ENCODE peak calls at places on chromosomes 1 and 21, in eight cellular contexts. One of them, this sample, is unnamed.

GRCh38 chr1:27968692-27969091 is 8.9 kb downstream of the XKR8 start:
- DNase-seq in amniotic stem cell: peak; percentile 77
- DNase-seq in breast epithelium: no peak
- DNase-seq in stimulated activated naive B cell treated with anti-CD40 and anti-IgM and Interleukin-4, amounts not matched to agents 10 μg/mL and 1 μg/mL and 100 μg/mL, for 72 hours: no peak
- DNase-seq in colonic mucosa: peak; percentile 48
- DNase-seq in NCI-H1417: no peak
- DNase-seq in GDM1: no peak
- DNase-seq in neural crest cell: no peak
- DNase-seq in this sample: peak; percentile 64

GRCh38 chr1:26833432-26834405 is 7.2 kb downstream of the ZDHHC18 start:
- DNase-seq in NCI-H1417: no peak
- DNase-seq in neural crest cell: no peak
- DNase-seq in stimulated activated naive B cell treated with anti-CD40 and anti-IgM and Interleukin-4, amounts not matched to agents 10 μg/mL and 1 μg/mL and 100 μg/mL, for 72 hours: peak; percentile 76
- DNase-seq in colonic mucosa: peak; percentile 52
- DNase-seq in amniotic stem cell: no peak
- DNase-seq in breast epithelium: no peak
- DNase-seq in GDM1: peak; percentile 47
- DNase-seq in this sample: no peak

GRCh38 chr1:40939320-40940059 is 40.0 kb upstream of the CTPS1 start:
- DNase-seq in colonic mucosa: no peak
- DNase-seq in stimulated activated naive B cell treated with anti-CD40 and anti-IgM and Interleukin-4, amounts not matched to agents 10 μg/mL and 1 μg/mL and 100 μg/mL, for 72 hours: no peak
- DNase-seq in neural crest cell: no peak
- DNase-seq in NCI-H1417: no peak
- DNase-seq in amniotic stem cell: no peak
- DNase-seq in breast epithelium: no peak
- DNase-seq in GDM1: no peak
- DNase-seq in this sample: peak; percentile 52

GRCh38 chr1:29806646-29807319 is 570.5 kb downstream of the PTPRU start:
- DNase-seq in colonic mucosa: no peak
- DNase-seq in breast epithelium: no peak
- DNase-seq in NCI-H1417: no peak
- DNase-seq in amniotic stem cell: no peak
- DNase-seq in neural crest cell: no peak
- DNase-seq in stimulated activated naive B cell treated with anti-CD40 and anti-IgM and Interleukin-4, amounts not matched to agents 10 μg/mL and 1 μg/mL and 100 μg/mL, for 72 hours: no peak
- DNase-seq in GDM1: no peak
- DNase-seq in this sample: no peak

GRCh38 chr1:1116701-1117468 is 996 bp upstream of the C1orf159 start:
- DNase-seq in neural crest cell: no peak
- DNase-seq in GDM1: no peak
- DNase-seq in colonic mucosa: peak; percentile 30
- DNase-seq in amniotic stem cell: no peak
- DNase-seq in NCI-H1417: peak; percentile 58
- DNase-seq in stimulated activated naive B cell treated with anti-CD40 and anti-IgM and Interleukin-4, amounts not matched to agents 10 μg/mL and 1 μg/mL and 100 μg/mL, for 72 hours: no peak
- DNase-seq in breast epithelium: peak; percentile 52
- DNase-seq in this sample: peak; percentile 17

GRCh38 chr1:71561729-71562128 is 480.9 kb upstream of the ZRANB2 start:
- DNase-seq in stimulated activated naive B cell treated with anti-CD40 and anti-IgM and Interleukin-4, amounts not matched to agents 10 μg/mL and 1 μg/mL and 100 μg/mL, for 72 hours: no peak
- DNase-seq in breast epithelium: no peak
- DNase-seq in NCI-H1417: no peak
- DNase-seq in colonic mucosa: no peak
- DNase-seq in amniotic stem cell: peak; percentile 3
- DNase-seq in GDM1: no peak
- DNase-seq in neural crest cell: no peak
- DNase-seq in this sample: no peak

GRCh38 chr1:52037402-52037814 is 3.8 kb upstream of the KTI12 start:
- DNase-seq in stimulated activated naive B cell treated with anti-CD40 and anti-IgM and Interleukin-4, amounts not matched to agents 10 μg/mL and 1 μg/mL and 100 μg/mL, for 72 hours: no peak
- DNase-seq in GDM1: no peak
- DNase-seq in neural crest cell: no peak
- DNase-seq in breast epithelium: no peak
- DNase-seq in amniotic stem cell: no peak
- DNase-seq in colonic mucosa: peak; percentile 44
- DNase-seq in NCI-H1417: no peak
- DNase-seq in this sample: no peak

GRCh38 chr1:229023651-229024295 is 247.1 kb upstream of the RAB4A start:
- DNase-seq in stimulated activated naive B cell treated with anti-CD40 and anti-IgM and Interleukin-4, amounts not matched to agents 10 μg/mL and 1 μg/mL and 100 μg/mL, for 72 hours: no peak
- DNase-seq in amniotic stem cell: no peak
- DNase-seq in neural crest cell: no peak
- DNase-seq in colonic mucosa: no peak
- DNase-seq in NCI-H1417: no peak
- DNase-seq in breast epithelium: no peak
- DNase-seq in GDM1: peak; percentile 75
- DNase-seq in this sample: no peak

GRCh38 chr21:15124731-15125130 is 59.9 kb upstream of the NRIP1 start:
- DNase-seq in colonic mucosa: no peak
- DNase-seq in neural crest cell: no peak
- DNase-seq in NCI-H1417: no peak
- DNase-seq in breast epithelium: no peak
- DNase-seq in amniotic stem cell: no peak
- DNase-seq in GDM1: no peak
- DNase-seq in stimulated activated naive B cell treated with anti-CD40 and anti-IgM and Interleukin-4, amounts not matched to agents 10 μg/mL and 1 μg/mL and 100 μg/mL, for 72 hours: no peak
- DNase-seq in this sample: no peak

GRCh38 chr1:87362834-87363426 is 34.2 kb downstream of the LMO4 start:
- DNase-seq in GDM1: no peak
- DNase-seq in NCI-H1417: no peak
- DNase-seq in neural crest cell: no peak
- DNase-seq in colonic mucosa: no peak
- DNase-seq in stimulated activated naive B cell treated with anti-CD40 and anti-IgM and Interleukin-4, amounts not matched to agents 10 μg/mL and 1 μg/mL and 100 μg/mL, for 72 hours: no peak
- DNase-seq in breast epithelium: no peak
- DNase-seq in amniotic stem cell: no peak
- DNase-seq in this sample: no peak

GRCh38 chr1:172487550-172487949 is 43.7 kb upstream of the PIGC start:
- DNase-seq in breast epithelium: no peak
- DNase-seq in NCI-H1417: no peak
- DNase-seq in amniotic stem cell: no peak
- DNase-seq in stimulated activated naive B cell treated with anti-CD40 and anti-IgM and Interleukin-4, amounts not matched to agents 10 μg/mL and 1 μg/mL and 100 μg/mL, for 72 hours: no peak
- DNase-seq in colonic mucosa: no peak
- DNase-seq in neural crest cell: no peak
- DNase-seq in GDM1: peak; percentile 23
- DNase-seq in this sample: no peak

GRCh38 chr1:7550981-7551380 is 220.1 kb upstream of the VAMP3 start:
- DNase-seq in breast epithelium: no peak
- DNase-seq in colonic mucosa: peak; percentile 68
- DNase-seq in amniotic stem cell: no peak
- DNase-seq in GDM1: no peak
- DNase-seq in NCI-H1417: peak; percentile 4
- DNase-seq in stimulated activated naive B cell treated with anti-CD40 and anti-IgM and Interleukin-4, amounts not matched to agents 10 μg/mL and 1 μg/mL and 100 μg/mL, for 72 hours: no peak
- DNase-seq in neural crest cell: no peak
- DNase-seq in this sample: no peak

GRCh38 chr1:164651378-164651951 is 92.5 kb downstream of the PBX1 start:
- DNase-seq in colonic mucosa: peak; percentile 85
- DNase-seq in neural crest cell: no peak
- DNase-seq in stimulated activated naive B cell treated with anti-CD40 and anti-IgM and Interleukin-4, amounts not matched to agents 10 μg/mL and 1 μg/mL and 100 μg/mL, for 72 hours: no peak
- DNase-seq in breast epithelium: no peak
- DNase-seq in GDM1: no peak
- DNase-seq in amniotic stem cell: no peak
- DNase-seq in NCI-H1417: no peak
- DNase-seq in this sample: no peak

GRCh38 chr1:170214980-170215910 is 69.5 kb downstream of the NTMT2 start:
- DNase-seq in GDM1: no peak
- DNase-seq in colonic mucosa: no peak
- DNase-seq in stimulated activated naive B cell treated with anti-CD40 and anti-IgM and Interleukin-4, amounts not matched to agents 10 μg/mL and 1 μg/mL and 100 μg/mL, for 72 hours: no peak
- DNase-seq in breast epithelium: no peak
- DNase-seq in NCI-H1417: no peak
- DNase-seq in amniotic stem cell: no peak
- DNase-seq in neural crest cell: no peak
- DNase-seq in this sample: no peak

GRCh38 chr1:46041974-46042373 is 90.5 kb downstream of the PIK3R3 start:
- DNase-seq in stimulated activated naive B cell treated with anti-CD40 and anti-IgM and Interleukin-4, amounts not matched to agents 10 μg/mL and 1 μg/mL and 100 μg/mL, for 72 hours: no peak
- DNase-seq in colonic mucosa: no peak
- DNase-seq in neural crest cell: no peak
- DNase-seq in GDM1: no peak
- DNase-seq in breast epithelium: no peak
- DNase-seq in NCI-H1417: peak; percentile 24
- DNase-seq in amniotic stem cell: no peak
- DNase-seq in this sample: no peak